ENCODE peak calls at places on chromosome X, in seven cellular contexts. Z, B, O, K, P, D and U are unnamed samples.
A peak's percentile ranks its signal among the peaks of the same experiment; 100 is the strongest.

GRCh38 chrX:129249563-129249962 is 273.7 kb downstream of the SMARCA1 start:
- DNase-seq in Z (no peak), B (no peak), O (no peak), K (no peak), P (no peak), D (no peak), U (no peak)

GRCh38 chrX:8981742-8982141 is 52.2 kb downstream of the FAM9B start:
- DNase-seq in Z (no peak), B (no peak), O (no peak), K (no peak), P (no peak), D (no peak), U (no peak)

GRCh38 chrX:4764888-4765287 is 1051.4 kb upstream of the PRKX start:
- DNase-seq in Z (no peak), B (peak; percentile 1), O (no peak), K (no peak), P (no peak), D (no peak), U (no peak)

GRCh38 chrX:25433307-25433706 is 417.5 kb upstream of the ARX start:
- DNase-seq in Z (no peak), B (no peak), O (no peak), K (no peak), P (no peak), D (no peak), U (no peak)

GRCh38 chrX:49910344-49910743 is 12.1 kb upstream of the CLCN5 start:
- DNase-seq in Z (no peak), B (no peak), O (no peak), K (no peak), P (no peak), D (no peak), U (no peak)

GRCh38 chrX:20320461-20321159 is 53.9 kb upstream of the RPS6KA3 start:
- DNase-seq in Z (no peak), B (no peak), O (no peak), K (no peak), P (no peak), D (no peak), U (no peak)

GRCh38 chrX:30659421-30659820 is 6.2 kb downstream of the GK start:
- DNase-seq in Z (no peak), B (peak; percentile 76), O (no peak), K (no peak), P (no peak), D (no peak), U (no peak)

GRCh38 chrX:65985922-65986588 is 53.8 kb downstream of the VSIG4 start:
- DNase-seq in Z (peak; percentile 40), B (peak; percentile 5), O (no peak), K (peak; percentile 8), P (peak; percentile 3), D (no peak), U (peak; percentile 10)

GRCh38 chrX:1527457-1527856 is 9.5 kb downstream of the P2RY8 start:
- DNase-seq in Z (no peak), B (no peak), O (no peak), K (no peak), P (no peak), D (no peak), U (no peak)

GRCh38 chrX:154401045-154401799 is 3.0 kb downstream of the RPL10 start:
- DNase-seq in Z (peak; percentile 66), B (no peak), O (no peak), K (no peak), P (no peak), D (no peak), U (no peak)

GRCh38 chrX:109624641-109625311 is at the start of gene KCNE5:
- DNase-seq in Z (peak; percentile 75), B (no peak), O (no peak), K (no peak), P (no peak), D (no peak), U (no peak)

GRCh38 chrX:128973033-128973432 is 550.3 kb downstream of the SMARCA1 start:
- DNase-seq in Z (no peak), B (no peak), O (no peak), K (no peak), P (no peak), D (no peak), U (no peak)

GRCh38 chrX:27555514-27555913 is 34.6 kb upstream of the DCAF8L2 start:
- DNase-seq in Z (no peak), B (no peak), O (no peak), K (peak; percentile 10), P (no peak), D (peak; percentile 0), U (no peak)

GRCh38 chrX:88613338-88613737 is 133.7 kb upstream of the CPXCR1 start:
- DNase-seq in Z (peak; percentile 32), B (no peak), O (no peak), K (no peak), P (no peak), D (no peak), U (no peak)

GRCh38 chrX:27598312-27598711 is 8.2 kb downstream of the DCAF8L2 start:
- DNase-seq in Z (no peak), B (no peak), O (no peak), K (no peak), P (no peak), D (no peak), U (no peak)